ENCODE peak calls at places on chromosomes 4 and X, in six cellular contexts. F is ELR; P is SK-N-SH; J is stimulated activated CD4-positive, alpha-beta T cell treated with anti-CD3 and anti-CD28 coated beads, TNF-alpha, amount 100 ng/mL, for 4 hours; U is SIG-M5; Y is left kidney. C is an unnamed sample.

GRCh38 chr4:21470531-21470930 is 478.0 kb downstream of the KCNIP4 start:
- DNase-seq in F (peak; percentile 50), P (peak; percentile 14), J (no peak), U (no peak), Y (peak; percentile 5), C (peak; percentile 10)

GRCh38 chr4:185510803-185511202 is 24.5 kb downstream of the PDLIM3 start:
- DNase-seq in F (no peak), P (no peak), J (no peak), U (no peak), Y (no peak), C (no peak)

GRCh38 chr4:156378053-156378665 is 424.5 kb upstream of the CTSO start:
- DNase-seq in F (peak; percentile 62), P (peak; percentile 23), J (no peak), U (no peak), Y (peak; percentile 60), C (peak; percentile 14)

GRCh38 chr4:180832086-180832485 is 1411.1 kb upstream of the TENM3 start:
- DNase-seq in F (peak; percentile 52), P (no peak), J (no peak), U (no peak), Y (no peak), C (no peak)

GRCh38 chrX:71935542-71935941 is 24.9 kb downstream of the NHSL2 start:
- DNase-seq in F (no peak), P (no peak), J (no peak), U (no peak), Y (no peak), C (no peak)

GRCh38 chrX:68830486-68831404 is 1.9 kb downstream of the EFNB1 start:
- DNase-seq in F (peak; percentile 8), P (peak; percentile 44), J (no peak), U (no peak), Y (no peak), C (no peak)

GRCh38 chr4:188976644-188977115 is 837.4 kb downstream of the TRIML1 start:
- DNase-seq in F (peak; percentile 5), P (no peak), J (no peak), U (no peak), Y (peak; percentile 86), C (peak; percentile 49)

GRCh38 chr4:121034010-121034409 is 38.3 kb downstream of the NDNF start:
- DNase-seq in F (no peak), P (no peak), J (no peak), U (no peak), Y (no peak), C (peak; percentile 49)

GRCh38 chr4:10590896-10591295 is 93.7 kb downstream of the CLNK start:
- DNase-seq in F (peak; percentile 90), P (no peak), J (no peak), U (no peak), Y (no peak), C (peak; percentile 33)

GRCh38 chr4:140103676-140104075 is 50.3 kb downstream of the MAML3 start:
- DNase-seq in F (peak; percentile 71), P (no peak), J (no peak), U (no peak), Y (no peak), C (no peak)

GRCh38 chrX:17007134-17007768 is 60.8 kb downstream of the REPS2 start:
- DNase-seq in F (no peak), P (peak; percentile 36), J (no peak), U (no peak), Y (peak; percentile 78), C (no peak)

GRCh38 chr4:113899260-113900177 is 79.9 kb downstream of the ARSJ start:
- DNase-seq in F (no peak), P (no peak), J (no peak), U (peak; percentile 1), Y (no peak), C (no peak)

GRCh38 chr4:120616-121015 is 3.7 kb upstream of the ZNF718 start:
- DNase-seq in F (no peak), P (no peak), J (no peak), U (no peak), Y (no peak), C (no peak)

GRCh38 chrX:20438871-20439526 is 172.3 kb upstream of the RPS6KA3 start:
- DNase-seq in F (no peak), P (peak; percentile 7), J (no peak), U (no peak), Y (peak; percentile 9), C (no peak)

GRCh38 chr4:113951263-113951662 is 28.2 kb downstream of the ARSJ start:
- DNase-seq in F (no peak), P (no peak), J (no peak), U (no peak), Y (no peak), C (peak; percentile 35)

GRCh38 chrX:39772057-39772832 is 325.5 kb downstream of the BCOR start:
- DNase-seq in F (no peak), P (no peak), J (peak; percentile 26), U (peak; percentile 44), Y (peak; percentile 78), C (no peak)

GRCh38 chr4:128660361-128660964 is 149.0 kb upstream of the JADE1 start:
- DNase-seq in F (no peak), P (no peak), J (no peak), U (no peak), Y (peak; percentile 5), C (peak; percentile 31)

GRCh38 chr4:2699534-2699933 is 56.6 kb downstream of the TNIP2 start:
- DNase-seq in F (no peak), P (no peak), J (no peak), U (no peak), Y (no peak), C (no peak)

C was measured in stromal cell of bone marrow.